ENCODE peak calls at places on chromosomes 5 and 9, in ten cellular contexts. K is GM23338, D is endothelial cell of umbilical vein, O is prostate gland, Y is SK-N-SH, C is breast epithelium, S is stomach, A is K562, N is HCT116, M is Panc1. W is an unnamed sample.
A peak's percentile ranks its signal among the peaks of the same experiment; 100 is the strongest.

GRCh38 chr5:19319252-19319651 is 668.7 kb downstream of the CDH18 start:
- DNase-seq in Y (no peak), M (no peak), A (no peak), D (no peak), S (no peak), K (no peak), N (no peak), C (no peak), O (no peak), W (no peak)

GRCh38 chr5:124156408-124157027 is 589.9 kb downstream of the ZNF608 start:
- DNase-seq in M (no peak), S (no peak), O (no peak), A (no peak), N (no peak), Y (no peak), C (no peak), K (no peak), D (peak; percentile 60), W (no peak)

GRCh38 chr5:78758169-78758839 is 109.7 kb upstream of the LHFPL2 start:
- DNase-seq in A (peak; percentile 29), M (no peak), C (no peak), K (no peak), D (no peak), Y (no peak), N (no peak), O (no peak), S (no peak), W (no peak)

GRCh38 chr5:109690456-109691247 is 925 bp downstream of the MAN2A1 start:
- DNase-seq in Y (peak; percentile 68), A (peak; percentile 44), D (peak; percentile 87), C (peak; percentile 73), K (peak; percentile 61), N (peak; percentile 28), O (peak; percentile 73), M (no peak), S (peak; percentile 69), W (peak; percentile 92)

GRCh38 chr5:146208916-146209522 is 5.6 kb downstream of the RBM27 start:
- DNase-seq in S (no peak), C (no peak), N (no peak), D (no peak), M (no peak), Y (peak; percentile 26), A (no peak), O (no peak), K (no peak), W (no peak)

GRCh38 chr9:116460026-116460425 is 227.1 kb upstream of the TRIM32 start:
- DNase-seq in A (no peak), Y (no peak), C (no peak), D (no peak), M (no peak), K (no peak), O (no peak), S (no peak), N (no peak), W (no peak)

GRCh38 chr5:41156739-41157138 is 56.6 kb downstream of the C6 start:
- DNase-seq in D (no peak), S (no peak), O (no peak), C (no peak), N (no peak), Y (no peak), A (no peak), K (no peak), M (no peak), W (no peak)

GRCh38 chr5:56656816-56657740 is 158.3 kb upstream of the MAP3K1 start:
- DNase-seq in C (no peak), S (no peak), N (no peak), D (no peak), O (no peak), A (no peak), M (no peak), Y (no peak), K (no peak), W (no peak)

GRCh38 chr5:137629646-137630045 is 106.2 kb downstream of the KLHL3 start:
- DNase-seq in A (peak; percentile 65), D (peak; percentile 60), O (no peak), M (peak; percentile 25), C (no peak), Y (peak; percentile 75), K (peak; percentile 80), S (no peak), N (peak; percentile 51), W (no peak)

GRCh38 chr9:100499460-100499859 is 26.5 kb downstream of the TMEFF1 start:
- DNase-seq in Y (no peak), O (no peak), C (no peak), K (no peak), S (no peak), D (no peak), A (no peak), M (no peak), N (no peak), W (no peak)

GRCh38 chr5:161889971-161890370 is 42.1 kb downstream of the GABRA1 start:
- DNase-seq in A (no peak), K (peak; percentile 67), C (no peak), O (no peak), D (no peak), S (no peak), M (no peak), Y (no peak), N (no peak), W (no peak)

GRCh38 chr9:127505396-127506116 is 54.2 kb downstream of the LRSAM1 start:
- DNase-seq in S (no peak), N (no peak), K (peak; percentile 81), M (no peak), A (peak; percentile 53), O (no peak), Y (peak; percentile 83), C (no peak), D (peak; percentile 37), W (no peak)

GRCh38 chr9:89311346-89312153 is 555 bp downstream of the CKS2 start:
- DNase-seq in D (peak; percentile 23), M (no peak), O (no peak), A (peak; percentile 78), S (no peak), K (no peak), C (no peak), N (no peak), Y (peak; percentile 72), W (peak; percentile 89)

GRCh38 chr9:5511935-5512580 is 1.7 kb downstream of the PDCD1LG2 start:
- DNase-seq in D (peak; percentile 24), N (no peak), S (no peak), M (no peak), O (no peak), A (no peak), K (no peak), Y (no peak), C (no peak), W (no peak)

GRCh38 chr9:120857902-120858301 is 15.2 kb upstream of the PSMD5 start:
- DNase-seq in K (no peak), S (no peak), M (no peak), O (no peak), A (no peak), Y (no peak), C (no peak), D (no peak), N (no peak), W (no peak)

GRCh38 chr9:137168907-137169763 is 716 bp downstream of the LRRC26 start:
- DNase-seq in D (peak; percentile 39), K (peak; percentile 89), A (peak; percentile 48), C (peak; percentile 74), N (peak; percentile 65), M (no peak), S (peak; percentile 73), Y (peak; percentile 83), O (peak; percentile 56), W (peak; percentile 91)

GRCh38 chr9:124282442-124283231 is 24.9 kb downstream of the NEK6 start:
- DNase-seq in S (peak; percentile 52), N (no peak), Y (no peak), M (no peak), O (no peak), K (no peak), A (peak; percentile 73), D (no peak), C (no peak), W (peak; percentile 56)

GRCh38 chr5:72467987-72468386 is 39.2 kb downstream of the ZNF366 start:
- DNase-seq in N (no peak), A (no peak), S (no peak), Y (no peak), K (no peak), C (no peak), M (no peak), O (no peak), D (peak; percentile 34), W (no peak)

GRCh38 chr5:118042076-118042475 is 946.3 kb downstream of the DTWD2 start:
- DNase-seq in Y (peak; percentile 7), M (no peak), N (no peak), O (no peak), A (no peak), S (no peak), D (no peak), C (no peak), K (no peak), W (no peak)

GRCh38 chr9:82606761-82607382 is 456.1 kb downstream of the RASEF start:
- DNase-seq in C (no peak), M (peak; percentile 17), N (peak; percentile 8), A (no peak), O (peak; percentile 32), K (peak; percentile 88), Y (peak; percentile 49), S (peak; percentile 39), D (peak; percentile 57), W (no peak)
- TF ChIP-seq CTCF in C (no peak), M (peak; percentile 57), N (peak; percentile 3), A (no peak), O (peak; percentile 46), K (peak; percentile 82), Y (peak; percentile 72), S (no peak), D (peak; percentile 22), W (peak; percentile 53)

GRCh38 chr9:75892168-75892901 is 1.9 kb downstream of the PCSK5 start:
- DNase-seq in D (peak; percentile 6), N (no peak), C (no peak), S (no peak), K (peak; percentile 68), Y (peak; percentile 14), M (no peak), O (peak; percentile 14), A (no peak), W (peak; percentile 84)
- TF ChIP-seq POLR2AphosphoS5 in D (no peak), N (no peak), C (no peak), S (no peak), K (no peak), Y (no peak), M (no peak), O (no peak), A (no peak), W (no peak)

GRCh38 chr5:150309101-150309897 is 6.6 kb upstream of the ARSI start:
- DNase-seq in K (peak; percentile 38), Y (peak; percentile 69), S (no peak), M (no peak), C (no peak), A (no peak), N (no peak), D (no peak), O (no peak), W (no peak)
- H3K4me1 ChIP-seq in K (peaks cover 23% of the 10 kb centered on the region), Y (peaks cover 17% of the 10 kb centered on the region), S (no peaks in the 10 kb centered on the region), M (peaks cover under 1% of the 10 kb centered on the region), C (no peaks in the 10 kb centered on the region), A (no peaks in the 10 kb centered on the region), N (no peaks in the 10 kb centered on the region), D (no peaks in the 10 kb centered on the region), O (no peaks in the 10 kb centered on the region), W (no peaks in the 10 kb centered on the region)

DNA sequence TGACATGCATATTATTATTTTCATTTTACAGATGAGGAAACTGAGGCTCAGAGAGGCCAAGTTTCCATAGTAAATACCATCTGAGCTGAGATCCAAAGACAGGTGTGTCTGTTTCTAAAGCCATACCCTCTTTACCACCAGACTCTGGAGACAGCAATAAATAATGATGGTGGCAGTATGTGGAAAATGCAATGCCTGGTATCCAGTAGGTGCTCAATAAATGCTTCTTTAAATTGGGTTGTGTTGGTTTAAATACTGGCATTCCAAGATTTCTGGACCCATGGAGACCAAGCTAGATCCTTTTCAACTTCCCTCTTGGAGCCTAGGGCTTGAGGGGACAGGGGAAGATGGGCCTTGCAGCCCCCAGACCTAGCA is 221.3 kb upstream of the MSX2 start:
- DNase-seq in O (no peak), K (no peak), N (no peak), C (no peak), S (no peak), M (no peak), A (no peak), Y (no peak), D (no peak), W (no peak)
- TF ChIP-seq CTCF in O (no peak), K (no peak), N (no peak), C (no peak), S (no peak), M (no peak), A (no peak), Y (no peak), D (no peak), W (no peak)